ENCODE peak calls at places on chromosomes 16 and 17, in four cellular contexts. D is heart right ventricle, J is right lobe of liver, P is ovary. T is an unnamed sample.

GRCh38 chr17:5049314-5049819 is 14.1 kb upstream of the SLC52A1 start:
- DNase-seq in P (no peak), D (no peak), J (no peak), T (no peak)

GRCh38 chr17:39755550-39756375 is 18.0 kb downstream of the GRB7 start:
- DNase-seq in D (no peak), J (no peak), P (no peak), T (no peak)

GRCh38 chr17:63082273-63082861 is 116.3 kb downstream of the TANC2 start:
- DNase-seq in J (no peak), P (no peak), D (no peak), T (no peak)

GRCh38 chr17:66952031-66952524 is 12.4 kb upstream of the CACNG4 start:
- DNase-seq in D (no peak), P (no peak), J (peak), T (no peak)

GRCh38 chr16:26614102-26614864 is 452.4 kb upstream of the C16orf82 start:
- DNase-seq in P (no peak), D (no peak), J (no peak), T (no peak)

GRCh38 chr17:17665255-17665654 is 16.0 kb upstream of the RAI1 start:
- DNase-seq in D (no peak), P (no peak), J (no peak), T (no peak)

GRCh38 chr16:89565506-89566372 is 5.3 kb downstream of the RPL13 start:
- DNase-seq in J (peak), D (peak), P (peak), T (peak)

GRCh38 chr17:64148699-64149098 is 18.8 kb upstream of the ERN1 start:
- DNase-seq in P (no peak), D (no peak), J (no peak), T (no peak)

GRCh38 chr16:76461836-76462235 is 184.6 kb downstream of the CNTNAP4 start:
- DNase-seq in J (no peak), P (no peak), D (no peak), T (no peak)

GRCh38 chr16:21324267-21324666 is 46.2 kb upstream of the CRYM start:
- DNase-seq in D (no peak), P (no peak), J (no peak), T (no peak)

GRCh38 chr17:38349097-38349904 is 2.3 kb upstream of the SOCS7 start:
- DNase-seq in D (peak), J (peak), P (peak), T (peak)

GRCh38 chr16:3062553-3062952 is 2.9 kb upstream of the IL32 start:
- DNase-seq in P (no peak), D (no peak), J (no peak), T (no peak)

GRCh38 chr17:20955437-20956323 is 87.1 kb downstream of the USP22 start:
- DNase-seq in D (no peak), J (no peak), P (peak), T (no peak)

GRCh38 chr17:27319536-27320221 is 25.8 kb downstream of the WSB1 start:
- DNase-seq in P (peak), J (peak), D (peak), T (peak)

GRCh38 chr17:57107498-57108101 is 22.6 kb downstream of the AKAP1 start:
- DNase-seq in D (no peak), J (no peak), P (no peak), T (no peak)

GRCh38 chr17:36602924-36603384 is 1.6 kb downstream of the MRM1 start:
- DNase-seq in D (no peak), J (no peak), P (peak), T (no peak)

GRCh38 chr17:45841098-45841497 is 3.6 kb upstream of the SPPL2C start:
- DNase-seq in D (no peak), J (no peak), P (no peak), T (no peak)

GRCh38 chr17:18017958-18018357 is 21.0 kb downstream of the ATPAF2 start:
- DNase-seq in D (no peak), P (no peak), J (no peak), T (no peak)

GRCh38 chr17:74566132-74566753 is 1.1 kb downstream of the CD300H start:
- DNase-seq in P (no peak), J (no peak), D (no peak), T (no peak)

GRCh38 chr16:85057212-85057889 is 29.8 kb downstream of the KIAA0513 start:
- DNase-seq in D (no peak), P (no peak), J (no peak), T (no peak)

GRCh38 chr16:85054948-85055502 is 27.4 kb downstream of the KIAA0513 start:
- DNase-seq in J (no peak), D (no peak), P (no peak), T (no peak)

GRCh38 chr16:85057948-85058347 is 30.4 kb downstream of the KIAA0513 start:
- DNase-seq in J (no peak), P (no peak), D (no peak), T (no peak)

GRCh38 chr16:85055503-85056210 is 28.1 kb downstream of the KIAA0513 start:
- DNase-seq in J (peak), D (no peak), P (no peak), T (no peak)

DNA sequence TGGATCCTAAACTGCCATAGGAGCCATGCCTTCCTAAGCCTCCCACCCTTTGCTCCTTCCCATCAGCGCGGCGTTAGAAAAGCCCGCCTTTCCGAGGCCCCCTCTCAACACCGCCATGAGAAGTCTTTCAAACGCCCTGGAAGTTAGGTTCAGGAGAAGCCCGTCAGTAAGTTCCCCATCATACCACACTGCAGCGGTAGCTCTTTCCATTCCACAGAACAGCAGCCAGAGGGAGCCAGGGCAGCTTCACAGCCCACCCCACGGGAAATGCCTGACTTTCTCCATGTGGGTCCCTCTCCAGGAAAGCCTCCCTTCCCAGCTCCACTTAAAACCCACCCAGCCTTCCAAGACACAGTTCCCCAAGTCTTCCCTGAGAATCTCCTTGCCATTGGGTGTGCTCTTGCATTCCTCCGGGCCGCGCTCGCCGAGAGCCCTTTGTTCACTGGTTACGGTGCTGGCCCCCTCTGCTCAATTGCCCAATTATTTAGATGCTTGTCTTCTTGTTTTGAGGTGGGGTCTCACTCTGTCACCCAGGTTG is 28.7 kb downstream of the KIAA0513 start:
- DNase-seq in P (no peak), J (no peak), D (no peak), T (no peak)
- H3K4me3 ChIP-seq in P (peak), J (no peak), D (no peak), T (no peak)

GRCh38 chr16:57534881-57535658 is 1.3 kb downstream of the CCDC102A start:
- DNase-seq in P (peak), J (no peak), D (no peak), T (no peak)
- TF ChIP-seq CTCF in P (no peak), J (no peak), D (no peak), T (no peak)

GRCh38 chr16:65869261-65869660 is 497.2 kb upstream of the CDH5 start:
- DNase-seq in J (no peak), P (no peak), D (no peak), T (no peak)

DNA sequence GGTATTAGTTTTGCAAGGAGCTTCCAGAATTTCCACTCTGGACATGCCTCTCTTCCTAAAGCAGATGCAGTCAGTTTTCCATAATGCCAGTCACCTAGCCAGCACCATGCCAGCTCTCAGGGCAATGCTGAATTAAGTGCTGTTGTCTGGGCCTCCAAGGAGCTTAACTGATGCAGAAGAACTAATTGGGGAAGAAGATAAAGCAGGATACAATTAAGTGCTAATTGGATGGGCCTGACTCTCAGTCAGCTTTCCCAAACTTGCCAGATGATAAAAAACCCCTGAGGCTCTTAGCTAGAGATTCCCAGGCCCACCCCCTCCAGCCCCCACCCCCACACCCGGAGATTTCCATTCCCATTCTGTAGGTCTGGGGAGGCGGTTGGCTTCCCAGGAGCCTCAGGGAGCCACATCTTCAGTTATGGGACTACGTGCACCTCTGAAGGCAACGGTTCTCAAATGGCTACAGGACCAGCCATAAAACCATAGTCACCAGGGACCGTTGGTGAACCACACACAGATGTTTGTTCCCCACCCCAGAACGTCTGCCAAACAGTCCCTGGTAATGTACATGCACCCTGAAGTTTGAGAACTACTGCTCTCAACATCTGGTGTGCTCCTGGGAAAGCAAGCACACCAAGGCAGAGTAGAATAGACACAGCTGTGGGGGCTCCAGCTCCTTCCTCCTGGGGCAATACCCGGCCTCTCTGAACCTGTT is 499.1 kb upstream of the CDH5 start:
- DNase-seq in D (no peak), P (no peak), J (no peak), T (no peak)
- H3K27ac ChIP-seq in D (no peak), P (no peak), J (no peak), T (no peak)

GRCh38 chr16:29974291-29975133 is 844 bp downstream of the TAOK2 start:
- DNase-seq in J (peak), P (no peak), D (peak), T (peak)

GRCh38 chr16:29973384-29974246 is at the start of gene TAOK2:
- DNase-seq in J (peak), D (peak), P (peak), T (peak)

GRCh38 chr16:29972500-29972899 is 1.2 kb upstream of the TAOK2 start:
- DNase-seq in D (no peak), P (no peak), J (no peak), T (no peak)

GRCh38 chr16:29971304-29971703 is 2.4 kb upstream of the TAOK2 start:
- DNase-seq in J (no peak), D (no peak), P (no peak), T (no peak)

DNA sequence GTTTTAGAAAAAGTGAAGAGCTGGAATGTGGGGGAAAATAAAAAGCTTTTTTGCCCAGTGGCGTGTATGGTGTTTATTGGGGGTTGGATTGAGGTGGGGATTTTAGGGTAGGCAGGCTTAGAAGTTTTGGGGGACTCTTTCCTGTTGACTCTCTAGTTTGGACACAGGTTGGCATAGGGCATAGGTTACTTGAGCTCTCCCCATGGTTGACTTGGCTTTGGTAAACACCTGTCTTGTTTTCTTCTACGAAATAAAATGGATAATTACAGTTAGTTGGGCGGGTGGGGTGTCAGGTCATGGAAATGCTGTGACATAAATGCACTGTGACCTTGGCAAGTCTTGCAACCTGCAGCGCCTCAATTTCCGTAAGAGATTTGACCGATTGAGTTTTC is 680 bp upstream of the TAOK2 start:
- DNase-seq in D (no peak), P (no peak), J (no peak), T (no peak)
- H3K4me3 ChIP-seq in D (peak), P (no peak), J (no peak), T (no peak)

GRCh38 chr17:76397184-76397583 is 12.8 kb downstream of the SPHK1 start:
- DNase-seq in J (no peak), P (no peak), D (no peak), T (no peak)
- TF ChIP-seq CTCF in J (no peak), P (no peak), D (no peak), T (no peak)

DNA sequence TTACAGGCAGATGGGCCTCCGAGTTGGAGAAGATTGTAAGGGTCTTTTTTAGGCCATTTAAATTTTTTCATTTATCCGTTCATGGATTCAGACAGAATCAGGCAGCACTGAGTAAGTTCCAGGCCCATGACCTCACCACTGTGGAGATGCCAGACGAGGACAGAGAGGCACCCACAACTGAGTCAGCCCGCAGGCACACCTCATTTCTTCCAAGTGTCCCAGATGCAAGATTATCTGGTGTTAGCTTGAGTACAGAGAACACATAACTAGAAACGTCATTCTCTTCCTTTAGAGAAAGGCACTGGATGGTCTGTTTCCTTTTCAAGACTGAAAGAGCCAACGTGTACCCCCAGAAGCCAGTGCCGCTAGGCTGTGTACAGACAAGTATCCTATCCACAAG is 16.9 kb downstream of the CLEC16A start:
- DNase-seq in P (no peak), D (no peak), J (no peak), T (no peak)
- H3K27ac ChIP-seq in P (no peak), D (peak), J (no peak), T (no peak)

GRCh38 chr17:34153988-34154387 is 101.1 kb upstream of the CCL2 start:
- DNase-seq in J (no peak), D (no peak), P (no peak), T (no peak)

GRCh38 chr17:34155947-34156346 is 99.1 kb upstream of the CCL2 start:
- DNase-seq in J (no peak), D (no peak), P (no peak), T (no peak)

GRCh38 chr17:34154916-34155730 is 100.0 kb upstream of the CCL2 start:
- DNase-seq in P (no peak), J (no peak), D (no peak), T (no peak)

GRCh38 chr17:34156401-34156740 is 98.7 kb upstream of the CCL2 start:
- DNase-seq in J (no peak), P (no peak), D (no peak), T (no peak)

DNA sequence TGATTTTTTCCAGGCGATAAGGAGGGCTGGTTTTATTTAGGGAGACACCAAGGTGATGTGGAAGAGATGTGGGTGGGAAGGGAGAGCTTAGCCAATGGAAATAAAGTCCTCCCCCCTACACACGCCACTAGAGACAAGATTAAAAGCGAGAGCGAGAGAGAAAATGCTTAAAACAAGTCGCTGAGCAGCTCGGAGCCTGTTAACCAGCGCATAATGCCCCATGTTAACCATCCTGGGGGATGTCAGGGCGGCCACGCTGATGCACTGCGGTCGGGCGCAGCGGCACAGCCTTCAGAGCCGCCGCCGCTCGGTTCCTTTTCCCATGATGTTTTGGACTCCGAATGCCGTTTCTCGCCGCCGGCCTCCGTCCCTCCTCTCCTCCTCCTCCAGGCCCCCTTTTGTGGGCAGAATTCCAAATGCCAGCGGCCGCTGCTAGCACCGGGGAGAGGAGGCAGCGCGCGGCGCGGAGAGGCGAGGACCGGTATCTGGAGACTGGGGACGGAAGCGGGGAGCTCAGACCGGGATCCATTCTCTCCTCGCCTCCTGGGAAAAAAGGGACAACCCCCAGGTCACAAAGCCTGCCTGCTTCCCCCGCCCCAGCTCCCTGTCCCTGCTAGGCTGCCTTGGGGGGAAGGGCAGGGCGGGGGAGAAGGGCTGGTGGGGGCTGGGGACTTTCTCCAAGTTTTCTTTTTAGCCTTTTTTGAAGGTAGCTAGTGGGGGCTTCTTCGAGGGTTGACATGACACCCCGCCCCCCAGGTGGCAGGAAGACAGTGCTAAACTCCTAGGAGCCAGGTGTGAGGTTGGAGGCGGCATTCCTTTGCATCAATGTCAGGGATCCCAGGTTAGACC is 98.1 kb upstream of the CCL2 start:
- DNase-seq in D (no peak), J (no peak), P (no peak), T (no peak)
- H3K4me3 ChIP-seq in D (no peak), J (no peak), P (no peak), T (no peak)

GRCh38 chr17:80395402-80396151 is 19.4 kb upstream of the ENDOV start:
- DNase-seq in P (no peak), D (no peak), J (no peak), T (no peak)
- TF ChIP-seq CTCF in P (no peak), D (no peak), J (no peak), T (no peak)

T was measured in pancreas.